ENCODE peak calls at places on chromosomes 2 and 18, in six cellular contexts. P is activated naive CD8-positive, alpha-beta T cell treated with anti-CD3 and anti-CD28 coated beads, Interleukin-2, amount 50 U/mL, for 16 hours; R is naive thymus-derived CD4-positive, alpha-beta T cell; I is NCI-H345; U is activated CD4-positive, CD25-positive, alpha-beta regulatory T cell; Q is T-cell. Z is an unnamed sample.

GRCh38 chr18:46283895-46284295 is 179.7 kb downstream of the HAUS1 start:
- DNase-seq in P (no peak), I (no peak), R (no peak), Q (no peak), U (no peak), Z (no peak)

GRCh38 chr2:1183300-1183699 is 230.0 kb upstream of the TPO start:
- DNase-seq in Q (no peak), R (no peak), U (no peak), I (no peak), P (no peak), Z (no peak)

GRCh38 chr2:163877316-163877715 is 141.5 kb upstream of the FIGN start:
- DNase-seq in Q (no peak), U (no peak), P (no peak), I (no peak), R (no peak), Z (no peak)

GRCh38 chr18:49560277-49561126 is 1.4 kb upstream of the LIPG start:
- DNase-seq in R (no peak), P (no peak), Q (no peak), I (peak; percentile 74), U (no peak), Z (no peak)

GRCh38 chr2:131044078-131044756 is 49.0 kb downstream of the FAM168B start:
- DNase-seq in U (no peak), I (no peak), Q (no peak), R (no peak), P (no peak), Z (no peak)

GRCh38 chr2:219718066-219718465 is 90.6 kb downstream of the SLC4A3 start:
- DNase-seq in P (no peak), U (no peak), I (no peak), Q (no peak), R (no peak), Z (no peak)

GRCh38 chr2:133959066-133959465 is 294.8 kb upstream of the MGAT5 start:
- DNase-seq in Q (no peak), I (no peak), U (no peak), R (no peak), P (no peak), Z (no peak)

GRCh38 chr18:11119550-11119949 is 29.8 kb downstream of the PIEZO2 start:
- DNase-seq in R (no peak), Q (no peak), U (no peak), P (no peak), I (no peak), Z (no peak)

GRCh38 chr2:112474844-112475486 is 7.0 kb upstream of the TTL start:
- DNase-seq in U (no peak), Q (no peak), R (no peak), P (no peak), I (no peak), Z (no peak)

GRCh38 chr2:7722212-7722910 is 805.1 kb downstream of the RNF144A start:
- DNase-seq in Q (no peak), P (no peak), U (no peak), R (no peak), I (no peak), Z (no peak)

GRCh38 chr2:129661942-129662341 is 317.5 kb upstream of the RAB6C start:
- DNase-seq in U (no peak), R (no peak), P (no peak), Q (no peak), I (no peak), Z (no peak)

GRCh38 chr2:74707837-74708236 is 53.8 kb downstream of the SEMA4F start:
- DNase-seq in I (no peak), Q (no peak), R (no peak), P (no peak), U (no peak), Z (no peak)

GRCh38 chr2:238754259-238754658 is 93.6 kb upstream of the TWIST2 start:
- DNase-seq in Q (no peak), I (no peak), U (no peak), R (no peak), P (no peak), Z (no peak)

GRCh38 chr2:115763601-115764000 is 1321.2 kb downstream of the DPP10 start:
- DNase-seq in P (no peak), I (no peak), Q (no peak), U (no peak), R (no peak), Z (no peak)

GRCh38 chr2:188983427-188984101 is 9.4 kb downstream of the COL3A1 start:
- DNase-seq in R (no peak), P (no peak), U (no peak), Q (no peak), I (no peak), Z (no peak)

GRCh38 chr18:2641638-2642037 is 13.9 kb upstream of the SMCHD1 start:
- DNase-seq in R (peak; percentile 38), Q (no peak), I (no peak), P (no peak), U (no peak), Z (no peak)

Z was measured in Right ventricle myocardium inferior.